ENCODE peak calls at places on chromosomes 3 and 15, in six cellular contexts. N is astrocyte of the cerebellum, I is tibial artery, G is cardiac fibroblast, M is RWPE1, B is AG09319. F is an unnamed sample.

GRCh38 chr15:48479751-48480150 is 148.5 kb downstream of the DUT start:
- DNase-seq in N (no peak), I (no peak), G (no peak), M (no peak), B (no peak), F (no peak)

GRCh38 chr3:59609967-59610366 is 560.1 kb upstream of the CFAP20DC start:
- DNase-seq in N (no peak), I (no peak), G (peak; percentile 23), M (no peak), B (no peak), F (no peak)

GRCh38 chr3:36178018-36178417 is 202.3 kb upstream of the STAC start:
- DNase-seq in N (no peak), I (no peak), G (no peak), M (no peak), B (peak; percentile 2), F (no peak)

GRCh38 chr3:137012097-137012501 is 54.3 kb downstream of the IL20RB start:
- DNase-seq in N (no peak), I (no peak), G (peak; percentile 64), M (no peak), B (no peak), F (no peak)

GRCh38 chr15:43511012-43511885 is 6.2 kb upstream of the MAP1A start:
- DNase-seq in N (no peak), I (peak; percentile 54), G (no peak), M (no peak), B (no peak), F (no peak)

GRCh38 chr15:86444527-86444926 is 364.9 kb downstream of the AGBL1 start:
- DNase-seq in N (no peak), I (no peak), G (no peak), M (peak; percentile 30), B (no peak), F (no peak)

GRCh38 chr3:65479967-65480366 is 558.8 kb downstream of the MAGI1 start:
- DNase-seq in N (no peak), I (no peak), G (peak; percentile 33), M (no peak), B (no peak), F (no peak)

GRCh38 chr15:58453931-58454793 is 22.4 kb downstream of the LIPC start:
- DNase-seq in N (no peak), I (peak; percentile 25), G (no peak), M (no peak), B (no peak), F (no peak)

GRCh38 chr3:142888099-142888483 is 792 bp downstream of the PCOLCE2 start:
- DNase-seq in N (peak; percentile 11), I (peak; percentile 71), G (peak; percentile 57), M (peak; percentile 44), B (no peak), F (peak; percentile 74)

GRCh38 chr3:142886938-142887337 is 1.9 kb downstream of the PCOLCE2 start:
- DNase-seq in N (peak; percentile 11), I (no peak), G (peak; percentile 40), M (peak; percentile 64), B (no peak), F (no peak)

GRCh38 chr3:142889263-142890014 is 556 bp upstream of the PCOLCE2 start:
- DNase-seq in N (no peak), I (no peak), G (no peak), M (no peak), B (no peak), F (no peak)

GRCh38 chr3:142890592-142890991 is 1.7 kb upstream of the PCOLCE2 start:
- DNase-seq in N (no peak), I (no peak), G (no peak), M (no peak), B (no peak), F (no peak)

DNA sequence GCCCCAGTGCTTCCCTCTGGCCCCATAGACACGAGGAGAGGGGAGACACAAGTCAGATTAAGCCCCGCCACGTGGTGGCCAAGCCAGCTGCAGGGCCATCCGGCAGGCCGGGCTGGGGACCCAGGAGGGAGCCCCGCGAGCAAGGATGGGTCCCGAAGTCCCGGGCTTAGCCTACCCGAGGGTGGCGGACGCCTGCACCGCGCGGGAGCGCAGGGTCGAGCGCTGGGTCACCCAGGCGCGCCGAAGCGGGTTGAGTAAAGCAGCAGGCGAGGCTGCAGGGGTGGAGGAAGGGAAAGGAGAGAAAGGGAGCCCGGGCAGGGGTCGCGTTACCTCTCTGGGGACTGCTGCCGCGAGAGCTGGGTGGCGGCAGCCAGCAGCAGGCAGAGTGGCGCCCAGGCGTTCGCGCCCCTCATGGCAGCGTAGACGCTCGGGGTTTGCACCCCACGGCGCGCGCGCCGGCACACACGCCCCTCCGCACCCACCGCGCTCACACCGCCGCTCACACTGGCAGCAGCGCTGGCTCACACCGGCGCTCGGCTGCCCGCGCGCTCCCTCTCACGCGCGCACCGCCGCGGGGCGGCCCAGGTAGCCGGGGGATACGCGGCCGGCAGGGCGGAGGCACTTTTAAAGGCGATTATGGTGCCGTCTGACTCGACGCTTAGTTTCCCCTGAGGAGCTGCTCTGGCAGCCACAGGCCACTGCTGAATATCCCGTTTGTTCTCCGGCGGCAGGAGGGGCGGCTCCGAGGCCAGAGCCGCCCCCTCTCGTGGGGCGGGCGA is at the start of gene PCOLCE2:
- DNase-seq in N (no peak), I (peak; percentile 70), G (peak; percentile 23), M (peak; percentile 46), B (no peak), F (peak; percentile 62)
- TF ChIP-seq CTCF in N (no peak), I (no peak), G (no peak), M (no peak), B (no peak), F (no peak)

GRCh38 chr15:46502668-46503067 is 867.8 kb downstream of the SQOR start:
- DNase-seq in N (no peak), I (no peak), G (no peak), M (no peak), B (no peak), F (no peak)
- TF ChIP-seq CTCF in N (no peak), I (peak; percentile 13), G (peak; percentile 5), M (no peak), B (no peak), F (no peak)

GRCh38 chr15:76333309-76333708 is 3.3 kb upstream of the ISL2 start:
- DNase-seq in N (no peak), I (no peak), G (no peak), M (no peak), B (no peak), F (no peak)

GRCh38 chr15:76332796-76333195 is 3.8 kb upstream of the ISL2 start:
- DNase-seq in N (no peak), I (no peak), G (no peak), M (no peak), B (no peak), F (no peak)

GRCh38 chr15:76334438-76335004 is 2.1 kb upstream of the ISL2 start:
- DNase-seq in N (no peak), I (no peak), G (no peak), M (no peak), B (no peak), F (no peak)

GRCh38 chr15:76335129-76335850 is 1.3 kb upstream of the ISL2 start:
- DNase-seq in N (no peak), I (no peak), G (no peak), M (no peak), B (no peak), F (no peak)

DNA sequence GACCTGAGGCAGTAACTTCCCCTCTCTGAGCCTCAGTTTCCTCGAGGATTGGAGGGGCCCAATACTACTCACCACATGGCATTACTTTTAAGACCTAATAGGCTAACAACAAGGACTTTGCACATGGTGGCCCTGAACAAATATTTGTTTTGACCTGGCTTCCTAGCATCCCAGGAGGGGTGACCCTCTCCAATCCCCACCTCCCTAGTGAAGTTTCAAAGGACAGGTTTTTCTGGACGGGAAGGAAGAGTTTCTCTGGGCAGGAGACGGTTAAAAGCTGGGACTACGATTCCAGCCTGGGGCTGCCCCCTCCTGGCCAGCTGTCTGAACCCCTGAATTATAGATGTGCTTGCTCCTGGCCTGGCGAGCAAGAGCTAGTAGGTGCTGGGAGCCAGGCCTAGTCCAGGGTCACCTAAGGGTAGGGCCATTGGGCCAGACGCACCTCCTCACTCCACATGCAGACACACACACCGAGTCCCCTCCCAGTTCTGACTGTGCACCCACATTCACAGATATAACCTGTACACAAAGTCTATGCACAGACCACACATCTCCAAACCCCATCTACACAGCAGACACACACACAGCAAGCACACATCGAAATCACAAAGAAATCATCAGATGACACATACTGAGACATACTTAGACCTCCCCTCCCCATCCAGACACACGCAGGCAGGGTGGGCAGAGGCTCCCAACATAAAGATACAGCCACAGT is 2.7 kb upstream of the ISL2 start:
- DNase-seq in N (no peak), I (no peak), G (no peak), M (peak; percentile 27), B (no peak), F (peak; percentile 50)
- TF ChIP-seq CTCF in N (peak; percentile 37), I (no peak), G (peak; percentile 30), M (no peak), B (peak; percentile 21), F (peak; percentile 16)

GRCh38 chr3:129047553-129047839 is 13.1 kb upstream of the GP9 start:
- DNase-seq in N (no peak), I (no peak), G (no peak), M (no peak), B (no peak), F (no peak)

GRCh38 chr3:129045675-129046036 is 14.9 kb upstream of the GP9 start:
- DNase-seq in N (no peak), I (no peak), G (no peak), M (no peak), B (no peak), F (no peak)

GRCh38 chr3:129046732-129047552 is 13.6 kb upstream of the GP9 start:
- DNase-seq in N (no peak), I (no peak), G (no peak), M (no peak), B (no peak), F (no peak)

GRCh38 chr3:129050556-129051295 is 9.9 kb upstream of the GP9 start:
- DNase-seq in N (no peak), I (no peak), G (no peak), M (no peak), B (no peak), F (no peak)

GRCh38 chr3:129046037-129046731 is 14.4 kb upstream of the GP9 start:
- DNase-seq in N (no peak), I (no peak), G (no peak), M (no peak), B (no peak), F (no peak)
- TF ChIP-seq CTCF in N (peak; percentile 2), I (no peak), G (no peak), M (no peak), B (no peak), F (no peak)

GRCh38 chr3:120072867-120073525 is 21.3 kb downstream of the GSK3B start:
- DNase-seq in N (no peak), I (no peak), G (no peak), M (no peak), B (no peak), F (no peak)
- TF ChIP-seq CTCF in N (peak; percentile 12), I (no peak), G (no peak), M (no peak), B (no peak), F (no peak)